ENCODE peak calls at places on chromosomes 4 and X, in six cellular contexts. A is type B pancreatic cell, Z is foreskin fibroblast, F is Peyer's patch, V is AG04450, J is tibial nerve. P is an unnamed sample.

GRCh38 chrX:134669378-134670098 is 11.3 kb upstream of the PLAC1 start:
- DNase-seq in V (peak; percentile 78), J (no peak), Z (peak; percentile 90), A (no peak), F (no peak), P (no peak)

GRCh38 chr4:150070464-150071170 is 7.6 kb upstream of the DCLK2 start:
- DNase-seq in F (no peak), J (no peak), V (no peak), A (no peak), Z (no peak), P (no peak)

GRCh38 chrX:120336899-120337298 is 25.0 kb upstream of the ATP1B4 start:
- DNase-seq in V (no peak), F (no peak), A (no peak), J (no peak), Z (no peak), P (no peak)

GRCh38 chr4:26509681-26510333 is 19.5 kb upstream of the CCKAR start:
- DNase-seq in V (no peak), J (no peak), Z (no peak), A (no peak), F (no peak), P (peak; percentile 65)

GRCh38 chrX:56563231-56564116 is at the start of gene UBQLN2:
- DNase-seq in Z (peak; percentile 71), V (peak; percentile 42), A (peak; percentile 83), F (peak; percentile 85), J (peak; percentile 72), P (peak; percentile 92)

GRCh38 chrX:101415180-101416130 is 7.4 kb downstream of the HNRNPH2 start:
- DNase-seq in Z (peak; percentile 48), F (no peak), A (no peak), V (peak; percentile 63), J (peak; percentile 39), P (no peak)

GRCh38 chrX:75151828-75152592 is 4.1 kb downstream of the ABCB7 start:
- DNase-seq in A (no peak), V (no peak), J (no peak), F (no peak), Z (no peak), P (no peak)

GRCh38 chr4:80529021-80529420 is 193.5 kb downstream of the CFAP299 start:
- DNase-seq in V (no peak), Z (no peak), F (no peak), A (no peak), J (no peak), P (no peak)

GRCh38 chrX:15511563-15511962 is 11.0 kb downstream of the BMX start:
- DNase-seq in A (no peak), F (no peak), Z (no peak), J (no peak), V (no peak), P (no peak)

GRCh38 chrX:101999644-102000539 is 68.1 kb upstream of the ZMAT1 start:
- DNase-seq in A (no peak), V (no peak), F (no peak), J (no peak), Z (no peak), P (no peak)

GRCh38 chr4:138035781-138036258 is 206.3 kb downstream of the SLC7A11 start:
- DNase-seq in F (no peak), V (no peak), J (peak; percentile 12), A (no peak), Z (peak; percentile 67), P (no peak)

GRCh38 chrX:42680651-42681050 is 97.3 kb downstream of the PPP1R2C start:
- DNase-seq in Z (no peak), J (peak; percentile 5), F (no peak), A (no peak), V (no peak), P (no peak)

GRCh38 chr4:94507708-94508107 is 56.0 kb downstream of the PDLIM5 start:
- DNase-seq in J (peak; percentile 52), V (peak; percentile 52), F (no peak), A (no peak), Z (peak; percentile 93), P (no peak)

GRCh38 chrX:64204252-64204651 is 1.3 kb downstream of the AMER1 start:
- DNase-seq in J (no peak), V (no peak), Z (no peak), F (peak; percentile 49), A (no peak), P (no peak)

GRCh38 chr4:144310535-144310934 is 170.0 kb upstream of the GYPA start:
- DNase-seq in F (no peak), J (no peak), V (no peak), A (no peak), Z (no peak), P (no peak)

GRCh38 chr4:173121044-173121685 is 47.4 kb upstream of the GALNT7 start:
- DNase-seq in A (no peak), F (no peak), V (no peak), J (no peak), Z (no peak), P (no peak)

GRCh38 chrX:143536176-143536575 is 18.9 kb upstream of the SPANXN3 start:
- DNase-seq in V (no peak), A (no peak), F (no peak), Z (no peak), J (no peak), P (no peak)

GRCh38 chr4:7266525-7267292 is 74.4 kb downstream of the SORCS2 start:
- DNase-seq in A (no peak), Z (peak; percentile 55), F (no peak), J (no peak), V (peak; percentile 56), P (no peak)

GRCh38 chrX:15310117-15310516 is 5.3 kb downstream of the ASB11 start:
- DNase-seq in A (no peak), F (no peak), J (peak; percentile 42), Z (no peak), V (no peak), P (no peak)

GRCh38 chr4:64516176-64516575 is 106.9 kb upstream of the TECRL start:
- DNase-seq in V (no peak), F (no peak), Z (no peak), J (no peak), A (no peak), P (no peak)

GRCh38 chrX:16484338-16484737 is 165.6 kb upstream of the S100G start:
- DNase-seq in J (no peak), F (no peak), A (no peak), Z (peak; percentile 86), V (peak; percentile 70), P (no peak)

GRCh38 chr4:172099376-172099775 is 286.2 kb downstream of the GALNTL6 start:
- DNase-seq in A (no peak), F (no peak), J (no peak), Z (no peak), V (no peak), P (no peak)

GRCh38 chrX:3697220-3697684 is 16.2 kb downstream of the PRKX start:
- DNase-seq in Z (no peak), F (no peak), A (no peak), V (no peak), J (no peak), P (no peak)

GRCh38 chr4:169659736-169660670 is 39.6 kb downstream of the CLCN3 start:
- DNase-seq in F (no peak), A (peak; percentile 73), V (peak; percentile 90), Z (peak; percentile 96), J (peak; percentile 70), P (peak; percentile 89)

DNA sequence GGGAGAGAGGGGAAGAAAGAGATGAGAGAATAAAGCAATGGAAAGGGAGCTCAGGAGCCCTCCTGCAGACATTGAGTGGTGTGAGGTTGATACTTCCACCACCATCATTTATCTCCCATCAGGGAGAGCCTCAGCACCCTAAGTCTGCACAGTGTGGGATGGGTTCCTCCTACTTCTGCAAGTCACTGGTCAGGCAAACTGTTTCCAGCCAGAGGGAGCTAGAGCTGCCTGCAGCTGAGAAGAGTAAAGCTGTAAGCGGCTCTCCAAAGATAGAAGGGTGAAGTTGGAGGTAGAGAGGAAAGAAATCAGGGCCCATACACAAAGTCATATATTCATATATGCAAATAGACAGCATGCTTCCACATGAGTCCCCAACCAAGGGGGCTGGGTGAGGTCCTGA is 21.8 kb upstream of the ZNF81 start:
- DNase-seq in A (no peak), J (no peak), F (no peak), V (no peak), Z (no peak), P (no peak)
- TF ChIP-seq CTCF in A (no peak), J (no peak), F (no peak), V (no peak), Z (no peak), P (no peak)

DNA sequence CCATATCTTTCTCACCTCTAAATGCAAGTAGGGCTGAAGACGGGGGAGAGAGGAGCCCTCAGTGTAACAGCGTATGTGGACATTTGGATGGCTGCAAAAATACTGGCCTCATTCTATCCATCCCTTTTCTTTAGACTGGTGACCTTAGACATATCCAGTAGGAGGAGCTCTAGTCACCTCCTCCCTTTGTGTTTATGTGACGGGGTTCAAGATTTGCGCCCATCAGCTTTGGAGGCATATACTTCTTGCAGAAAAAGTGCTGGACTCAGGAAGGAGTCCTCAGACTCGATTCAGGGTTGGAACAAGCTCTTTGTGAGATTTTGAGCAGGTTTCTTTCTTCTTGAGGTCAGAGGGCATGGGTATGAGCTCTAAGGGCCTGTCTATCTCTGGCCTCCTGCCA is 86.2 kb downstream of the MAMLD1 start:
- DNase-seq in F (no peak), V (no peak), J (no peak), Z (no peak), A (no peak), P (no peak)
- TF ChIP-seq CTCF in F (peak; percentile 5), V (no peak), J (no peak), Z (no peak), A (no peak), P (no peak)

GRCh38 chr4:134756456-134756855 is 554.9 kb upstream of the PABPC4L start:
- DNase-seq in J (no peak), V (no peak), A (no peak), Z (no peak), F (no peak), P (no peak)

DNA sequence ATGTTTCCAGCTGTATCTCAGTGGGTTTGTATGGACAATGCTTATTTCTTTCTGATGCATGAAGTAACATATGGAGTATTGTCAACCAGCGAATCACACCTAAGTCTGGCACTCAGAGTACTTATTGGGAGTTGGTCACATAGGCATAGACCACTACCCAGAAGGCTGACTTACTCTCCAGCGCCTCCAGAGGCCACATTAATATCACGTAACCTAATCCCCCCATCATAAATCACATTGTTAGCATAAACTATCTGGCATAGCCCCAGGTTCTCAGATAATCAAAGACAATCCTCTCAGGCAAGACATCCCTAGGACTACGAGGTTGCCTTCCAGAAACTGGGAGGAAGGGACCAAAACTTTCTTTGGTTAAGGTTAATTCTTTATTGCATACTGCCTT is 560.5 kb upstream of the PABPC4L start:
- DNase-seq in Z (no peak), V (no peak), A (no peak), J (no peak), F (no peak), P (no peak)
- TF ChIP-seq CTCF in Z (no peak), V (peak; percentile 6), A (peak; percentile 44), J (no peak), F (no peak), P (peak; percentile 17)

DNA sequence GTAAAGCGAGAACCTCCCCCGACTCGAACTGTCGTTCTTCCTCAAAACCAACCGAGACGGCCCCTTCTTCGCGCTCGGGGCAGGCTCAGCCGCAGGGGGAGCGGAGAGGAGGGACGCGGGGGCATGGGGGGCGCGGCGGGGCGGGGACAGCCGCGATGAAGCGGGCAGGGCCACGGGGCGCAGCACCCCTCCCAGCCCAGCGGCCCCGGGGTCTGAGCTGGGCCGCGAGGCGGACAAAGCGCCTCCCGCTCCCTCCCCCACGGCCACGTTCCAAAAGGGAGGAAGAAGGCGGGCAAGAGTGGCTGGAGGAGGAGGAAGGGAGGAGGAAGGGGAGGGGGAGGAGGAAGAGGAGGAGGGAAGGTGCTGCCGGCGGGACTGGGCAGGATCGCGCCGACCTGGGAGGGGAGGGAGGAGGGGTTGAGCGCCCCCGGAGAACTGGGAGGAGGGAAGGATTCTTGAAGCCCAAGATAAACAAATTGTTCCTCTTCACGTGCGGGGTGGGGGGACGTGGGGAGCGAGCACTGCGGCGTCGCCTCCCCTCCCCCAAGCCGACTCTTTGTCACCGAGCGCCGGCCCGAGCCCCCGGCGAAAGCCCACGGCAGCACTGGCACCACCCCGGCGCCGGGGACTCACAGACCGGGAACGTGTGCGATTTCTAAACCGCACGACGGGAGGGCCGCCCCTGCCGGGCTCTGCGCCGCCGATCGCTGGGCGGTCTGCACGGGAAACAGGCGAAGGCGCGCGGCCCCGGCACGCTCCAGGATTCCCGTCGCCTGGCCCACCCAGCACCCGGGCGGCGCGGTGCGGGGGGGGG is 2.9 kb downstream of the MAML3 start:
- DNase-seq in F (peak; percentile 87), V (peak; percentile 94), A (peak; percentile 91), J (peak; percentile 89), Z (peak; percentile 94), P (peak; percentile 92)
- TF ChIP-seq CTCF in F (no peak), V (no peak), A (no peak), J (no peak), Z (no peak), P (no peak)

P was measured in osteocyte.